ENCODE peak calls at places on chromosomes 4 and X, in ten cellular contexts. Z is activated naive CD4-positive, alpha-beta T cell treated with anti-CD3 and anti-CD28 coated beads, Interleukin-2, amount 10 ng/mL, durations not matched to agents 7 days and 5 days; C is suprapubic skin; S is NCI-H2081; P is iris pigment epithelial cell; N is G401; V is SHP77 treated with DMSO at 0.1 percent for 48 hours; B is stimulated activated CD4-positive, alpha-beta T cell treated with anti-CD3 and anti-CD28 coated beads, Interleukin-2, amount 100 ng/mL, for 48 hours; R is GOT3; G is NAMALWA. I is an unnamed sample.

GRCh38 chr4:83996254-83996653 is 460.3 kb downstream of the GPAT3 start:
- DNase-seq in Z (no peak), C (no peak), S (no peak), P (no peak), N (no peak), V (no peak), B (no peak), R (no peak), G (no peak), I (no peak)

GRCh38 chr4:10185518-10186227 is 69.1 kb upstream of the WDR1 start:
- DNase-seq in Z (no peak), C (no peak), S (no peak), P (no peak), N (no peak), V (no peak), B (no peak), R (no peak), G (no peak), I (no peak)

GRCh38 chr4:7323872-7324650 is 110.7 kb downstream of the PSAPL1 start:
- DNase-seq in Z (no peak), C (no peak), S (peak; percentile 83), P (no peak), N (peak; percentile 96), V (peak; percentile 1), B (no peak), R (no peak), G (no peak), I (peak; percentile 79)

GRCh38 chrX:29040160-29040559 is 452.9 kb downstream of the IL1RAPL1 start:
- DNase-seq in Z (no peak), C (no peak), S (no peak), P (no peak), N (no peak), V (no peak), B (no peak), R (no peak), G (no peak), I (no peak)

GRCh38 chr4:146041139-146042004 is 102.7 kb upstream of the ZNF827 start:
- DNase-seq in Z (no peak), C (no peak), S (no peak), P (no peak), N (no peak), V (no peak), B (no peak), R (no peak), G (no peak), I (no peak)

GRCh38 chr4:2341911-2342652 is 76.4 kb downstream of the ZFYVE28 start:
- DNase-seq in Z (no peak), C (peak; percentile 18), S (no peak), P (no peak), N (no peak), V (no peak), B (no peak), R (no peak), G (no peak), I (no peak)

GRCh38 chr4:73589261-73589847 is 30.9 kb downstream of the RASSF6 start:
- DNase-seq in Z (no peak), C (no peak), S (no peak), P (peak; percentile 88), N (no peak), V (no peak), B (no peak), R (no peak), G (peak; percentile 83), I (peak; percentile 92)

GRCh38 chr4:110639207-110640092 is 16.6 kb upstream of the PITX2 start:
- DNase-seq in Z (no peak), C (no peak), S (no peak), P (peak; percentile 62), N (no peak), V (no peak), B (no peak), R (no peak), G (no peak), I (no peak)

GRCh38 chrX:110847334-110847733 is 51.7 kb upstream of the CHRDL1 start:
- DNase-seq in Z (no peak), C (no peak), S (peak; percentile 80), P (peak; percentile 59), N (peak; percentile 63), V (peak; percentile 20), B (no peak), R (no peak), G (peak; percentile 72), I (peak; percentile 18)

GRCh38 chrX:69189972-69190371 is 24.7 kb upstream of the PJA1 start:
- DNase-seq in Z (no peak), C (no peak), S (no peak), P (no peak), N (no peak), V (no peak), B (no peak), R (no peak), G (no peak), I (no peak)

GRCh38 chrX:74063426-74064155 is 240.4 kb upstream of the ZCCHC13 start:
- DNase-seq in Z (no peak), C (no peak), S (no peak), P (no peak), N (no peak), V (no peak), B (no peak), R (no peak), G (no peak), I (no peak)

GRCh38 chrX:130091976-130092522 is 18.2 kb downstream of the ELF4 start:
- DNase-seq in Z (peak; percentile 94), C (no peak), S (no peak), P (no peak), N (no peak), V (no peak), B (peak; percentile 72), R (no peak), G (peak; percentile 85), I (peak; percentile 34)

GRCh38 chr4:54433686-54434085 is 204.6 kb downstream of the PDGFRA start:
- DNase-seq in Z (no peak), C (no peak), S (no peak), P (peak; percentile 55), N (no peak), V (no peak), B (no peak), R (no peak), G (peak; percentile 11), I (no peak)

GRCh38 chrX:81110286-81110685 is 91.4 kb downstream of the HMGN5 start:
- DNase-seq in Z (no peak), C (no peak), S (no peak), P (no peak), N (no peak), V (no peak), B (no peak), R (no peak), G (no peak), I (no peak)

GRCh38 chr4:39700500-39700899 is 2.6 kb downstream of the UBE2K start:
- DNase-seq in Z (no peak), C (no peak), S (no peak), P (no peak), N (no peak), V (no peak), B (no peak), R (no peak), G (no peak), I (no peak)

GRCh38 chr4:87819281-87819919 is 13.4 kb upstream of the MEPE start:
- DNase-seq in Z (no peak), C (no peak), S (no peak), P (peak; percentile 93), N (no peak), V (no peak), B (no peak), R (peak; percentile 4), G (no peak), I (no peak)

GRCh38 chrX:112147206-112147605 is 64.6 kb upstream of the TRPC5 start:
- DNase-seq in Z (no peak), C (no peak), S (peak; percentile 36), P (peak; percentile 0), N (peak; percentile 0), V (no peak), B (no peak), R (no peak), G (peak; percentile 19), I (no peak)

GRCh38 chrX:50638123-50638522 is 167.5 kb upstream of the DGKK start:
- DNase-seq in Z (no peak), C (no peak), S (no peak), P (no peak), N (no peak), V (no peak), B (no peak), R (no peak), G (no peak), I (no peak)

GRCh38 chr4:152864361-152864760 is 71.8 kb upstream of the FHDC1 start:
- DNase-seq in Z (no peak), C (no peak), S (no peak), P (no peak), N (no peak), V (no peak), B (no peak), R (no peak), G (no peak), I (no peak)

GRCh38 chr4:1246111-1246881 is 2.6 kb downstream of the CTBP1 start:
- DNase-seq in Z (peak; percentile 22), C (peak; percentile 66), S (no peak), P (no peak), N (peak; percentile 63), V (no peak), B (no peak), R (no peak), G (no peak), I (no peak)

GRCh38 chr4:89000844-89001360 is 56.1 kb downstream of the FAM13A start:
- DNase-seq in Z (no peak), C (no peak), S (peak; percentile 88), P (peak; percentile 79), N (no peak), V (peak; percentile 52), B (no peak), R (no peak), G (no peak), I (peak; percentile 90)

GRCh38 chr4:14364953-14365533 is 637.2 kb upstream of the CPEB2 start:
- DNase-seq in Z (no peak), C (no peak), S (no peak), P (no peak), N (no peak), V (no peak), B (no peak), R (no peak), G (no peak), I (no peak)

GRCh38 chr4:89572224-89572858 is 264.6 kb downstream of the SNCA start:
- DNase-seq in Z (no peak), C (no peak), S (peak; percentile 28), P (peak; percentile 11), N (no peak), V (peak; percentile 1), B (no peak), R (no peak), G (no peak), I (peak; percentile 60)

GRCh38 chr4:22515145-22515887 is 550 bp downstream of the ADGRA3 start:
- DNase-seq in Z (peak; percentile 44), C (peak; percentile 69), S (peak; percentile 55), P (peak; percentile 74), N (peak; percentile 40), V (peak; percentile 3), B (peak; percentile 8), R (peak; percentile 33), G (no peak), I (peak; percentile 74)

GRCh38 chr4:107997001-107997788 is 7.5 kb downstream of the HADH start:
- DNase-seq in Z (no peak), C (no peak), S (no peak), P (peak; percentile 26), N (peak; percentile 20), V (no peak), B (no peak), R (no peak), G (no peak), I (no peak)

GRCh38 chr4:74822603-74823002 is 28.3 kb upstream of the BTC start:
- DNase-seq in Z (no peak), C (no peak), S (no peak), P (no peak), N (no peak), V (no peak), B (no peak), R (no peak), G (no peak), I (no peak)

GRCh38 chrX:9884031-9884779 is 83.0 kb upstream of the CLDN34 start:
- DNase-seq in Z (no peak), C (no peak), S (no peak), P (no peak), N (no peak), V (no peak), B (no peak), R (no peak), G (no peak), I (no peak)

GRCh38 chr4:537436-538264 is 38.4 kb downstream of the TMEM271 start:
- DNase-seq in Z (no peak), C (no peak), S (no peak), P (no peak), N (no peak), V (no peak), B (no peak), R (no peak), G (no peak), I (no peak)

I was measured in NCI-H146.